ENCODE peak calls at places on chromosomes 7 and 10, in nine cellular contexts. E, D, B, N, I, U, Z, S and W are unnamed samples.

GRCh38 chr7:108294595-108294994 is 161.6 kb downstream of the NRCAM start:
- DNase-seq in E (no peak), D (no peak), B (peak; percentile 20), N (no peak), I (no peak), U (no peak), Z (no peak), S (peak; percentile 41), W (no peak)

GRCh38 chr10:133378251-133379096 is 588 bp upstream of the PAOX start:
- DNase-seq in E (peak; percentile 69), D (peak; percentile 84), B (no peak), N (peak; percentile 43), I (no peak), U (peak; percentile 64), Z (no peak), S (peak; percentile 37), W (peak; percentile 31)

GRCh38 chr10:123565691-123566660 is 100.2 kb upstream of the GPR26 start:
- DNase-seq in E (no peak), D (no peak), B (no peak), N (no peak), I (no peak), U (no peak), Z (no peak), S (no peak), W (no peak)

GRCh38 chr10:113162960-113163359 is 212.9 kb downstream of the TCF7L2 start:
- DNase-seq in E (no peak), D (no peak), B (no peak), N (no peak), I (no peak), U (no peak), Z (no peak), S (no peak), W (no peak)

GRCh38 chr7:34361663-34362250 is 296.3 kb upstream of the NPSR1 start:
- DNase-seq in E (no peak), D (no peak), B (no peak), N (no peak), I (no peak), U (no peak), Z (no peak), S (no peak), W (no peak)

GRCh38 chr7:47485640-47486435 is 96.1 kb downstream of the TNS3 start:
- DNase-seq in E (no peak), D (peak; percentile 56), B (no peak), N (peak; percentile 41), I (no peak), U (no peak), Z (no peak), S (no peak), W (no peak)

GRCh38 chr7:10412426-10413019 is 561.1 kb upstream of the PHF14 start:
- DNase-seq in E (peak; percentile 3), D (peak; percentile 26), B (no peak), N (peak; percentile 50), I (peak; percentile 62), U (peak; percentile 18), Z (peak; percentile 2), S (peak; percentile 11), W (peak; percentile 10)

GRCh38 chr10:42593284-42593683 is 45.1 kb downstream of the ZNF33B start:
- DNase-seq in E (no peak), D (no peak), B (no peak), N (no peak), I (no peak), U (no peak), Z (no peak), S (no peak), W (no peak)

GRCh38 chr10:86292462-86293322 is 73.9 kb downstream of the GRID1 start:
- DNase-seq in E (no peak), D (no peak), B (no peak), N (peak; percentile 25), I (no peak), U (no peak), Z (no peak), S (no peak), W (no peak)

GRCh38 chr7:111492234-111492633 is 70.1 kb downstream of the IMMP2L start:
- DNase-seq in E (no peak), D (no peak), B (no peak), N (no peak), I (no peak), U (no peak), Z (no peak), S (no peak), W (no peak)

GRCh38 chr10:128078136-128078969 is 47.9 kb downstream of the MKI67 start:
- DNase-seq in E (peak; percentile 81), D (no peak), B (no peak), N (peak; percentile 32), I (peak; percentile 64), U (peak; percentile 80), Z (no peak), S (no peak), W (peak; percentile 51)

GRCh38 chr7:150464962-150465361 is 14.5 kb downstream of the GIMAP8 start:
- DNase-seq in E (no peak), D (no peak), B (no peak), N (no peak), I (no peak), U (no peak), Z (no peak), S (no peak), W (no peak)

GRCh38 chr7:91503934-91504575 is 239.8 kb downstream of the FZD1 start:
- DNase-seq in E (no peak), D (no peak), B (no peak), N (no peak), I (no peak), U (no peak), Z (no peak), S (no peak), W (no peak)

GRCh38 chr10:33559105-33559504 is 224.6 kb upstream of the NRP1 start:
- DNase-seq in E (peak; percentile 61), D (peak; percentile 13), B (no peak), N (no peak), I (no peak), U (no peak), Z (peak; percentile 82), S (peak; percentile 77), W (peak; percentile 29)

GRCh38 chr7:25803117-25803887 is 348.7 kb upstream of the NFE2L3 start:
- DNase-seq in E (no peak), D (no peak), B (no peak), N (no peak), I (no peak), U (no peak), Z (no peak), S (no peak), W (no peak)

GRCh38 chr7:26200113-26200443 is 468 bp downstream of the HNRNPA2B1 start:
- DNase-seq in E (no peak), D (peak; percentile 74), B (no peak), N (peak; percentile 64), I (no peak), U (no peak), Z (no peak), S (peak; percentile 80), W (no peak)

GRCh38 chr10:100120550-100120949 is 38.9 kb upstream of the CPN1 start:
- DNase-seq in E (no peak), D (no peak), B (no peak), N (no peak), I (no peak), U (no peak), Z (no peak), S (no peak), W (no peak)

GRCh38 chr10:91512458-91512857 is 102.3 kb downstream of the HECTD2 start:
- DNase-seq in E (no peak), D (no peak), B (no peak), N (no peak), I (no peak), U (no peak), Z (no peak), S (no peak), W (no peak)

GRCh38 chr10:62109532-62110293 is 158.9 kb downstream of the RTKN2 start:
- DNase-seq in E (no peak), D (no peak), B (no peak), N (no peak), I (no peak), U (no peak), Z (no peak), S (no peak), W (no peak)

GRCh38 chr7:128847721-128848211 is 14.9 kb upstream of the ATP6V1F start:
- DNase-seq in E (no peak), D (no peak), B (no peak), N (no peak), I (no peak), U (no peak), Z (no peak), S (no peak), W (no peak)

GRCh38 chr10:101028446-101029244 is 2.3 kb downstream of the PDZD7 start:
- DNase-seq in E (no peak), D (no peak), B (no peak), N (no peak), I (no peak), U (no peak), Z (no peak), S (no peak), W (no peak)

GRCh38 chr7:74343281-74344127 is 54.3 kb downstream of the CLIP2 start:
- DNase-seq in E (peak; percentile 89), D (no peak), B (no peak), N (no peak), I (no peak), U (no peak), Z (no peak), S (peak; percentile 93), W (peak; percentile 65)

GRCh38 chr7:2510909-2511768 is 8.4 kb upstream of the LFNG start:
- DNase-seq in E (no peak), D (no peak), B (no peak), N (peak; percentile 71), I (no peak), U (no peak), Z (no peak), S (peak; percentile 83), W (no peak)

GRCh38 chr7:69192134-69192533 is 406.1 kb upstream of the AUTS2 start:
- DNase-seq in E (no peak), D (no peak), B (no peak), N (no peak), I (no peak), U (no peak), Z (no peak), S (no peak), W (no peak)

GRCh38 chr10:132904814-132905649 is 37.3 kb downstream of the CFAP46 start:
- DNase-seq in E (no peak), D (no peak), B (no peak), N (no peak), I (no peak), U (no peak), Z (no peak), S (peak; percentile 34), W (no peak)

GRCh38 chr7:116984917-116985316 is 31.6 kb downstream of the ST7 start:
- DNase-seq in E (no peak), D (no peak), B (no peak), N (peak; percentile 22), I (peak; percentile 35), U (peak; percentile 18), Z (peak; percentile 4), S (no peak), W (no peak)

GRCh38 chr7:42012786-42013360 is 224.1 kb downstream of the GLI3 start:
- DNase-seq in E (no peak), D (no peak), B (no peak), N (no peak), I (no peak), U (no peak), Z (no peak), S (no peak), W (no peak)

GRCh38 chr7:81410471-81411117 is 359.3 kb downstream of the HGF start:
- DNase-seq in E (no peak), D (no peak), B (no peak), N (peak; percentile 2), I (no peak), U (no peak), Z (no peak), S (no peak), W (no peak)

GRCh38 chr10:107701947-107702346 is 537.4 kb upstream of the SORCS1 start:
- DNase-seq in E (peak; percentile 3), D (no peak), B (no peak), N (no peak), I (no peak), U (no peak), Z (no peak), S (no peak), W (no peak)

GRCh38 chr7:75866129-75866496 is 12.7 kb upstream of the RHBDD2 start:
- DNase-seq in E (no peak), D (no peak), B (no peak), N (no peak), I (no peak), U (no peak), Z (no peak), S (no peak), W (no peak)

GRCh38 chr10:15121707-15122106 is 24.6 kb downstream of the RPP38 start:
- DNase-seq in E (no peak), D (no peak), B (no peak), N (no peak), I (no peak), U (no peak), Z (no peak), S (no peak), W (peak; percentile 10)